ENCODE peak calls at places on chromosomes 16 and 17, in six cellular contexts. One of them, this sample, is unnamed.

GRCh38 chr17:73960469-73960868 is 243.0 kb upstream of the RPL38 start:
- DNase-seq in body of pancreas: no peak
- DNase-seq in adrenal gland: no peak
- DNase-seq in testis: no peak
- DNase-seq in heart left ventricle: no peak
- DNase-seq in endothelial cell of umbilical vein: no peak
- DNase-seq in this sample: no peak

GRCh38 chr17:40326014-40326831 is 17.2 kb downstream of the RARA start:
- DNase-seq in body of pancreas: peak
- DNase-seq in adrenal gland: peak
- DNase-seq in testis: no peak
- DNase-seq in heart left ventricle: peak
- DNase-seq in endothelial cell of umbilical vein: peak
- DNase-seq in this sample: peak

GRCh38 chr17:47708864-47709541 is 15.0 kb downstream of the TBKBP1 start:
- DNase-seq in body of pancreas: peak
- DNase-seq in adrenal gland: no peak
- DNase-seq in testis: no peak
- DNase-seq in heart left ventricle: peak
- DNase-seq in endothelial cell of umbilical vein: no peak
- DNase-seq in this sample: peak

GRCh38 chr17:76385892-76386786 is 1.7 kb downstream of the SPHK1 start:
- DNase-seq in body of pancreas: peak
- DNase-seq in adrenal gland: peak
- DNase-seq in testis: peak
- DNase-seq in heart left ventricle: peak
- DNase-seq in endothelial cell of umbilical vein: peak
- DNase-seq in this sample: peak

GRCh38 chr17:62648247-62648953 is 20.9 kb downstream of the MRC2 start:
- DNase-seq in body of pancreas: no peak
- DNase-seq in adrenal gland: no peak
- DNase-seq in testis: no peak
- DNase-seq in heart left ventricle: no peak
- DNase-seq in endothelial cell of umbilical vein: no peak
- DNase-seq in this sample: no peak

GRCh38 chr16:77295896-77296295 is 96.7 kb downstream of the SYCE1L start:
- DNase-seq in body of pancreas: no peak
- DNase-seq in adrenal gland: no peak
- DNase-seq in testis: no peak
- DNase-seq in heart left ventricle: no peak
- DNase-seq in endothelial cell of umbilical vein: no peak
- DNase-seq in this sample: no peak

GRCh38 chr17:59366773-59367656 is 35.6 kb downstream of the YPEL2 start:
- DNase-seq in body of pancreas: peak
- DNase-seq in adrenal gland: no peak
- DNase-seq in testis: peak
- DNase-seq in heart left ventricle: no peak
- DNase-seq in endothelial cell of umbilical vein: peak
- DNase-seq in this sample: no peak

GRCh38 chr17:77372444-77373297 is 231.9 kb downstream of the SEC14L1 start:
- DNase-seq in body of pancreas: peak
- DNase-seq in adrenal gland: peak
- DNase-seq in testis: peak
- DNase-seq in heart left ventricle: peak
- DNase-seq in endothelial cell of umbilical vein: peak
- DNase-seq in this sample: peak

GRCh38 chr16:31093132-31093703 is 1.4 kb downstream of the VKORC1 start:
- DNase-seq in body of pancreas: no peak
- DNase-seq in adrenal gland: peak
- DNase-seq in testis: no peak
- DNase-seq in heart left ventricle: no peak
- DNase-seq in endothelial cell of umbilical vein: no peak
- DNase-seq in this sample: peak

GRCh38 chr16:81095953-81096714 is at the start of gene GCSH:
- DNase-seq in body of pancreas: peak
- DNase-seq in adrenal gland: peak
- DNase-seq in testis: peak
- DNase-seq in heart left ventricle: peak
- DNase-seq in endothelial cell of umbilical vein: peak
- DNase-seq in this sample: peak

GRCh38 chr16:4330277-4330882 is 14.5 kb downstream of the GLIS2 start:
- DNase-seq in body of pancreas: peak
- DNase-seq in adrenal gland: peak
- DNase-seq in testis: peak
- DNase-seq in heart left ventricle: peak
- DNase-seq in endothelial cell of umbilical vein: peak
- DNase-seq in this sample: peak

GRCh38 chr17:3400008-3400407 is 1.8 kb upstream of the OR1E1 start:
- DNase-seq in body of pancreas: peak
- DNase-seq in adrenal gland: no peak
- DNase-seq in testis: no peak
- DNase-seq in heart left ventricle: no peak
- DNase-seq in endothelial cell of umbilical vein: no peak
- DNase-seq in this sample: no peak

GRCh38 chr17:62965149-62965648 is 836 bp upstream of the TANC2 start:
- DNase-seq in body of pancreas: no peak
- DNase-seq in adrenal gland: no peak
- DNase-seq in testis: no peak
- DNase-seq in heart left ventricle: no peak
- DNase-seq in endothelial cell of umbilical vein: no peak
- DNase-seq in this sample: no peak

GRCh38 chr17:16377804-16378400 is 3.0 kb upstream of the UBB start:
- DNase-seq in body of pancreas: peak
- DNase-seq in adrenal gland: no peak
- DNase-seq in testis: no peak
- DNase-seq in heart left ventricle: no peak
- DNase-seq in endothelial cell of umbilical vein: peak
- DNase-seq in this sample: no peak

GRCh38 chr17:10745231-10745630 is 15.4 kb upstream of the TMEM220 start:
- DNase-seq in body of pancreas: no peak
- DNase-seq in adrenal gland: no peak
- DNase-seq in testis: no peak
- DNase-seq in heart left ventricle: no peak
- DNase-seq in endothelial cell of umbilical vein: no peak
- DNase-seq in this sample: no peak

GRCh38 chr16:68992521-68992920 is 112.9 kb upstream of the HAS3 start:
- DNase-seq in body of pancreas: no peak
- DNase-seq in adrenal gland: no peak
- DNase-seq in testis: no peak
- DNase-seq in heart left ventricle: no peak
- DNase-seq in endothelial cell of umbilical vein: peak
- DNase-seq in this sample: no peak

GRCh38 chr17:77592503-77592902 is 366.0 kb upstream of the TNRC6C start:
- DNase-seq in body of pancreas: no peak
- DNase-seq in adrenal gland: no peak
- DNase-seq in testis: no peak
- DNase-seq in heart left ventricle: no peak
- DNase-seq in endothelial cell of umbilical vein: no peak
- DNase-seq in this sample: no peak

GRCh38 chr16:86319871-86320270 is 190.5 kb upstream of the FOXF1 start:
- DNase-seq in body of pancreas: no peak
- DNase-seq in adrenal gland: no peak
- DNase-seq in testis: no peak
- DNase-seq in heart left ventricle: no peak
- DNase-seq in endothelial cell of umbilical vein: no peak
- DNase-seq in this sample: no peak

GRCh38 chr17:63611354-63611753 is 10.7 kb downstream of the TACO1 start:
- DNase-seq in body of pancreas: no peak
- DNase-seq in adrenal gland: no peak
- DNase-seq in testis: no peak
- DNase-seq in heart left ventricle: no peak
- DNase-seq in endothelial cell of umbilical vein: no peak
- DNase-seq in this sample: no peak

GRCh38 chr17:82648761-82649474 is 674 bp upstream of the WDR45B start:
- DNase-seq in body of pancreas: peak
- DNase-seq in adrenal gland: peak
- DNase-seq in testis: peak
- DNase-seq in heart left ventricle: peak
- DNase-seq in endothelial cell of umbilical vein: no peak
- DNase-seq in this sample: peak

GRCh38 chr16:57999971-58000705 is at the start of gene ZNF319:
- DNase-seq in body of pancreas: peak
- DNase-seq in adrenal gland: no peak
- DNase-seq in testis: no peak
- DNase-seq in heart left ventricle: no peak
- DNase-seq in endothelial cell of umbilical vein: no peak
- DNase-seq in this sample: peak

GRCh38 chr16:73047536-73048291 is at the start of gene ZFHX3:
- DNase-seq in body of pancreas: peak
- DNase-seq in adrenal gland: peak
- DNase-seq in testis: peak
- DNase-seq in heart left ventricle: peak
- DNase-seq in endothelial cell of umbilical vein: peak
- DNase-seq in this sample: peak

GRCh38 chr16:47037396-47037745 is 63.9 kb upstream of the DNAJA2 start:
- DNase-seq in body of pancreas: no peak
- DNase-seq in adrenal gland: no peak
- DNase-seq in testis: peak
- DNase-seq in heart left ventricle: no peak
- DNase-seq in endothelial cell of umbilical vein: no peak
- DNase-seq in this sample: no peak

GRCh38 chr17:7824021-7824924 is 9.7 kb upstream of the KDM6B start:
- DNase-seq in body of pancreas: no peak
- DNase-seq in adrenal gland: no peak
- DNase-seq in testis: no peak
- DNase-seq in heart left ventricle: no peak
- DNase-seq in endothelial cell of umbilical vein: no peak
- DNase-seq in this sample: peak
- H3K27ac ChIP-seq in body of pancreas: no peak
- H3K27ac ChIP-seq in adrenal gland: no peak
- H3K27ac ChIP-seq in testis: no peak
- H3K27ac ChIP-seq in heart left ventricle: no peak
- H3K27ac ChIP-seq in endothelial cell of umbilical vein: no peak
- H3K27ac ChIP-seq in this sample: no peak

GRCh38 chr17:7614422-7615264 is at the start of gene FXR2:
- DNase-seq in body of pancreas: peak
- DNase-seq in adrenal gland: peak
- DNase-seq in testis: peak
- DNase-seq in heart left ventricle: peak
- DNase-seq in endothelial cell of umbilical vein: peak
- DNase-seq in this sample: peak
- TF ChIP-seq POLR2A in body of pancreas: peak
- TF ChIP-seq POLR2A in adrenal gland: peak
- TF ChIP-seq POLR2A in testis: peak
- TF ChIP-seq POLR2A in heart left ventricle: peak
- TF ChIP-seq POLR2A in endothelial cell of umbilical vein: peak
- TF ChIP-seq POLR2A in this sample: no peak

GRCh38 chr16:88940196-88941050 is 36.6 kb downstream of the CBFA2T3 start:
- DNase-seq in body of pancreas: peak
- DNase-seq in adrenal gland: peak
- DNase-seq in testis: no peak
- DNase-seq in heart left ventricle: peak
- DNase-seq in endothelial cell of umbilical vein: no peak
- DNase-seq in this sample: peak
- H3K27ac ChIP-seq in body of pancreas: peak
- H3K27ac ChIP-seq in adrenal gland: peak
- H3K27ac ChIP-seq in testis: peak
- H3K27ac ChIP-seq in heart left ventricle: peak
- H3K27ac ChIP-seq in endothelial cell of umbilical vein: no peak
- H3K27ac ChIP-seq in this sample: peak

GRCh38 chr17:21201874-21202273 is 12.1 kb downstream of the TMEM11 start:
- DNase-seq in body of pancreas: no peak
- DNase-seq in adrenal gland: no peak
- DNase-seq in testis: no peak
- DNase-seq in heart left ventricle: no peak
- DNase-seq in endothelial cell of umbilical vein: no peak
- DNase-seq in this sample: no peak

GRCh38 chr17:21199856-21200255 is 14.1 kb downstream of the TMEM11 start:
- DNase-seq in body of pancreas: no peak
- DNase-seq in adrenal gland: no peak
- DNase-seq in testis: no peak
- DNase-seq in heart left ventricle: no peak
- DNase-seq in endothelial cell of umbilical vein: no peak
- DNase-seq in this sample: no peak

GRCh38 chr17:21199311-21199710 is 14.7 kb downstream of the TMEM11 start:
- DNase-seq in body of pancreas: no peak
- DNase-seq in adrenal gland: no peak
- DNase-seq in testis: no peak
- DNase-seq in heart left ventricle: no peak
- DNase-seq in endothelial cell of umbilical vein: no peak
- DNase-seq in this sample: no peak

GRCh38 chr17:21201302-21201602 is 12.7 kb downstream of the TMEM11 start:
- DNase-seq in body of pancreas: no peak
- DNase-seq in adrenal gland: no peak
- DNase-seq in testis: no peak
- DNase-seq in heart left ventricle: no peak
- DNase-seq in endothelial cell of umbilical vein: no peak
- DNase-seq in this sample: no peak

GRCh38 chr17:21200590-21201301 is 13.2 kb downstream of the TMEM11 start:
- DNase-seq in body of pancreas: peak
- DNase-seq in adrenal gland: no peak
- DNase-seq in testis: no peak
- DNase-seq in heart left ventricle: no peak
- DNase-seq in endothelial cell of umbilical vein: no peak
- DNase-seq in this sample: no peak
- TF ChIP-seq POLR2A in body of pancreas: no peak
- TF ChIP-seq POLR2A in adrenal gland: no peak
- TF ChIP-seq POLR2A in testis: no peak
- TF ChIP-seq POLR2A in heart left ventricle: no peak
- TF ChIP-seq POLR2A in endothelial cell of umbilical vein: no peak
- TF ChIP-seq POLR2A in this sample: no peak

GRCh38 chr17:56213031-56213430 is 59.8 kb downstream of the ANKFN1 start:
- DNase-seq in body of pancreas: no peak
- DNase-seq in adrenal gland: no peak
- DNase-seq in testis: no peak
- DNase-seq in heart left ventricle: no peak
- DNase-seq in endothelial cell of umbilical vein: no peak
- DNase-seq in this sample: no peak
- H3K27ac ChIP-seq in body of pancreas: no peak
- H3K27ac ChIP-seq in adrenal gland: no peak
- H3K27ac ChIP-seq in testis: no peak
- H3K27ac ChIP-seq in heart left ventricle: no peak
- H3K27ac ChIP-seq in endothelial cell of umbilical vein: no peak
- H3K27ac ChIP-seq in this sample: no peak

GRCh38 chr17:27940503-27940902 is 47.3 kb upstream of the LYRM9 start:
- DNase-seq in body of pancreas: peak
- DNase-seq in adrenal gland: no peak
- DNase-seq in testis: no peak
- DNase-seq in heart left ventricle: no peak
- DNase-seq in endothelial cell of umbilical vein: no peak
- DNase-seq in this sample: no peak
- TF ChIP-seq POLR2A in body of pancreas: no peak
- TF ChIP-seq POLR2A in adrenal gland: no peak
- TF ChIP-seq POLR2A in testis: no peak
- TF ChIP-seq POLR2A in heart left ventricle: no peak
- TF ChIP-seq POLR2A in endothelial cell of umbilical vein: no peak
- TF ChIP-seq POLR2A in this sample: no peak

DNA sequence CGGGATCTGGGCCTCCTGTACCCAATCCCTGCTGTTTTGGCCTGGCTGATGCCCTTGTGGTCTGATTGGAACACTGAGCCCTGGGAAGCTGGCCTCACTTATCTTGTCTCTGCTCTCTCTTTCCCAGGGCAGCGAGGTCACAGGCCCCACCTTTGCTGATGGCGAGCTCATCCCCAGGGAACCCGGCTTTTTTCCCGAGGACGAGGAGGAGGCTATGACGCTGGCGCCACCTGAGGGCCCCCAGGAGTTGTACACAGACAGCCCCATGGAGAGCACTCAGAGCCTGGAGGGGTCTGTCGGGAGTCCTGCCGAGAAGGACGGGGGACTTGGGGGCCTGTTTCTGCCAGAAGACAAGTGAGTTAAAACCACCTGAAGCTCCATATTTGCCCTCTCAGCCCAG is 126.0 kb downstream of the RAB11FIP4 start:
- DNase-seq in body of pancreas: peak
- DNase-seq in adrenal gland: no peak
- DNase-seq in testis: no peak
- DNase-seq in heart left ventricle: no peak
- DNase-seq in endothelial cell of umbilical vein: no peak
- DNase-seq in this sample: peak
- H3K27ac ChIP-seq in body of pancreas: no peak
- H3K27ac ChIP-seq in adrenal gland: no peak
- H3K27ac ChIP-seq in testis: no peak
- H3K27ac ChIP-seq in heart left ventricle: no peak
- H3K27ac ChIP-seq in endothelial cell of umbilical vein: no peak
- H3K27ac ChIP-seq in this sample: no peak